ENCODE peak calls at places on chromosomes 11 and 22, in five cellular contexts. O is osteoblast; J is CD4-positive, CD25-positive, alpha-beta regulatory T cell; R is uterus; I is A549. B is an unnamed sample.

GRCh38 chr11:94674005-94674491 is 94.1 kb upstream of the AMOTL1 start:
- DNase-seq in O (no peak), J (no peak), R (peak; percentile 37), I (no peak), B (no peak)

GRCh38 chr11:88146106-88146505 is 29.1 kb downstream of the RAB38 start:
- DNase-seq in O (no peak), J (no peak), R (no peak), I (no peak), B (no peak)

GRCh38 chr11:3627291-3627690 is 14.5 kb downstream of the ART5 start:
- DNase-seq in O (peak; percentile 92), J (no peak), R (no peak), I (peak; percentile 36), B (no peak)

GRCh38 chr11:119892311-119892808 is 163.4 kb upstream of the NECTIN1 start:
- DNase-seq in O (no peak), J (no peak), R (no peak), I (no peak), B (no peak)

GRCh38 chr11:79440451-79441158 is at the start of gene TENM4:
- DNase-seq in O (peak; percentile 93), J (no peak), R (peak; percentile 73), I (peak; percentile 28), B (peak; percentile 66)

GRCh38 chr22:28816994-28817530 is 16.7 kb upstream of the XBP1 start:
- DNase-seq in O (no peak), J (no peak), R (no peak), I (no peak), B (no peak)

GRCh38 chr11:78940500-78941225 is 366.0 kb upstream of the NARS2 start:
- DNase-seq in O (no peak), J (no peak), R (no peak), I (no peak), B (no peak)

GRCh38 chr11:33585564-33585963 is 115.1 kb downstream of the C11orf91 start:
- DNase-seq in O (no peak), J (no peak), R (no peak), I (no peak), B (no peak)

GRCh38 chr11:1934326-1935155 is 12.6 kb upstream of the MRPL23 start:
- DNase-seq in O (peak; percentile 77), J (no peak), R (peak; percentile 12), I (no peak), B (no peak)

GRCh38 chr11:1772270-1773130 is 8.8 kb upstream of the CTSD start:
- DNase-seq in O (peak; percentile 100), J (peak; percentile 71), R (peak; percentile 71), I (peak; percentile 94), B (no peak)

GRCh38 chr11:107712342-107712741 is 486 bp upstream of the SLN start:
- DNase-seq in O (no peak), J (no peak), R (no peak), I (no peak), B (no peak)

B was measured in germinal center.